ENCODE peak calls at places on chromosome 7, in four cellular contexts. X is SK-N-SH, H is HCT116, V is K562. S is an unnamed sample.

GRCh38 chr7:30327813-30328212 is 43.4 kb downstream of the ZNRF2 start:
- DNase-seq in H (no peak), V (no peak), X (no peak), S (no peak)

GRCh38 chr7:27192546-27193334 is 7.2 kb downstream of the HOXA13 start:
- DNase-seq in V (no peak), H (no peak), X (peak), S (no peak)

GRCh38 chr7:2371329-2371728 is 16.7 kb downstream of the EIF3B start:
- DNase-seq in H (no peak), X (no peak), V (no peak), S (no peak)

GRCh38 chr7:148699024-148699771 is 495 bp downstream of the CUL1 start:
- DNase-seq in V (peak), H (no peak), X (peak), S (peak)

GRCh38 chr7:116441534-116441933 is 58.0 kb upstream of the CAV2 start:
- DNase-seq in X (no peak), V (no peak), H (no peak), S (no peak)

GRCh38 chr7:81186691-81187090 is 267.8 kb upstream of the SEMA3C start:
- DNase-seq in H (no peak), X (no peak), V (no peak), S (no peak)

GRCh38 chr7:117766915-117767314 is 106.3 kb downstream of the CTTNBP2 start:
- DNase-seq in X (no peak), H (no peak), V (no peak), S (no peak)

GRCh38 chr7:33310546-33310945 is 181.2 kb downstream of the BBS9 start:
- DNase-seq in H (no peak), X (no peak), V (no peak), S (peak)

GRCh38 chr7:80634505-80634904 is 3.9 kb upstream of the CD36 start:
- DNase-seq in X (no peak), V (no peak), H (no peak), S (no peak)

GRCh38 chr7:2870471-2870941 is 26.4 kb upstream of the GNA12 start:
- DNase-seq in H (peak), V (no peak), X (peak), S (peak)

GRCh38 chr7:105250239-105250638 is 138.5 kb downstream of the SRPK2 start:
- DNase-seq in X (no peak), V (no peak), H (no peak), S (no peak)

GRCh38 chr7:144670251-144670650 is 165.6 kb downstream of the TPK1 start:
- DNase-seq in X (no peak), V (no peak), H (peak), S (peak)

GRCh38 chr7:90530263-90530662 is 60.8 kb downstream of the PTTG1IP2 start:
- DNase-seq in V (no peak), H (no peak), X (no peak), S (no peak)

GRCh38 chr7:116772423-116772852 is 89.9 kb upstream of the CAPZA2 start:
- DNase-seq in H (peak), X (no peak), V (no peak), S (no peak)

GRCh38 chr7:16524332-16524731 is 2.3 kb upstream of the LRRC72 start:
- DNase-seq in X (no peak), V (no peak), H (no peak), S (no peak)

GRCh38 chr7:100573691-100574361 is at the start of gene SAP25:
- DNase-seq in V (no peak), H (no peak), X (peak), S (no peak)

GRCh38 chr7:132446265-132446664 is 130.0 kb downstream of the PLXNA4 start:
- DNase-seq in X (no peak), H (no peak), V (no peak), S (no peak)

GRCh38 chr7:131909151-131909768 is 352.8 kb upstream of the PODXL start:
- DNase-seq in V (no peak), H (no peak), X (peak), S (no peak)

GRCh38 chr7:108335264-108335918 is 120.8 kb downstream of the NRCAM start:
- DNase-seq in H (no peak), V (no peak), X (peak), S (no peak)

GRCh38 chr7:41010418-41010817 is 692.5 kb downstream of the INHBA start:
- DNase-seq in H (no peak), V (no peak), X (no peak), S (peak)

GRCh38 chr7:32163141-32163806 is 93.1 kb upstream of the PDE1C start:
- DNase-seq in V (no peak), X (peak), H (no peak), S (no peak)

GRCh38 chr7:63899691-63900393 is 98.8 kb upstream of the ZNF722 start:
- DNase-seq in V (peak), H (no peak), X (peak), S (peak)

GRCh38 chr7:150451097-150451793 is 815 bp downstream of the GIMAP8 start:
- DNase-seq in H (no peak), V (no peak), X (no peak), S (no peak)

GRCh38 chr7:111958889-111959288 is 247.3 kb downstream of the DOCK4 start:
- DNase-seq in X (peak), V (no peak), H (no peak), S (no peak)
- TF ChIP-seq JUND in X (no peak), V (no peak), H (no peak), S (no peak)

DNA sequence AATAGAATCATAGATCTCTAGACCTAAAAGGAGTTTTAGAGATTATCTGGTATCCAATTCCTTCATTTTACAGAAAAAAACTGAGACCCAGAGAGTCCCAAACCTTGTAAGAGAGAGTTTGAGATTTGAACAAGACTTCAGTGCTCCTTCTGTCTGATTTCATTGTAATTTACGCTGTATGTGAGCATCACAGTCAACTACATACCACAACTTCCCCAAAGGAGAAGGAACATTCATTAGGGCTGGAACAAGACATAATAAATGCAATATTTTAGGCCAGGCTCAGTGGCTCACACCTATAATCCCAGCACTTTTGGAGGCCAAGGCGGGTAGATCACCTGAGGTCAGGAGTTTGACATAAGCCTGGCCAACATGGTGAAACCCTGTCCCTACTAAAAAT is 17.3 kb upstream of the PRKAR2B start:
- DNase-seq in H (no peak), X (no peak), V (no peak), S (no peak)
- TF ChIP-seq JUND in H (no peak), X (no peak), V (no peak), S (no peak)

DNA sequence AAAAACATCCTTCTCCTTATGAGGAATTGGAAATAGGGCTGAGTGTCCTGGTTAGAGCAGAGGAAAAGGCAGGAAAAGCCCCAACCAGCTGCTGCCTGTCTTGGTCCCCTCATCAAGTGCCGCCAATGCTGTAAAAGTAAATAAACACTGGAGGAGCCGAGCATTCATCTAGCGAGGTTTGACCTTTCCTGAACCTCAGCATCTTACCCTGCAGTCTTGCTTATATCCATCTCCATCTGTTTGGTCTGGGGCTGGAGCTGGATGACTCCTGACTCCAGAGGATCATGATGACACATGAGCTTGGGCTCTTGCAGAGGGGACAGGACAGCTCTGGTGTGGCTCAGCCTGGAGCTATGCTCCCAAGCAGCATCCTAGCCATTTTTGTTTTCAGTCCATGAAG is 501.1 kb downstream of the TNS3 start:
- DNase-seq in H (no peak), X (no peak), V (no peak), S (no peak)
- TF ChIP-seq JUND in H (no peak), X (no peak), V (no peak), S (no peak)

GRCh38 chr7:39272111-39272510 is 294.1 kb upstream of the YAE1 start:
- DNase-seq in V (no peak), H (no peak), X (no peak), S (no peak)

GRCh38 chr7:39272676-39273075 is 293.5 kb upstream of the YAE1 start:
- DNase-seq in V (no peak), X (no peak), H (no peak), S (no peak)

GRCh38 chr7:39270018-39270417 is 292.3 kb downstream of the POU6F2 start:
- DNase-seq in H (no peak), X (no peak), V (no peak), S (no peak)

GRCh38 chr7:39269034-39269433 is 291.3 kb downstream of the POU6F2 start:
- DNase-seq in X (no peak), H (no peak), V (no peak), S (no peak)

DNA sequence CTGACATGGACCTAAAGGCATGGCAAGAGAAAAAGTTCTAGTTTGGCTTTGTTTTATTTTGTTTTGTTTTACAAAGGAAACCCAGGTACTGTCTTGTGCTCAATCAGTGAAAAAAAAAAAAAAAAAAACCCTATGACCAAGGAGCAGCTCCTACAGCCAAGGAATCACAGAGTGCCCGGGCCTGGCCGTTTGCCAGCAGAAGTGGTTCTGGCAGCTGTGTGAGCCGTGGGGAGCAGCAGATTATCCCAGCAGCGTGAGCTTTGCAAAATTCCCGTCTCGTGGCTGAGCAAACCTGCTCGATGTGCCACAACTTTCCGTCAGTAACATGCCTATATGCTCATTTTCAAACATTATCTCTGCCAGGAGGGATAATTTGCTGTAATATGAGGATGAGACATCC is 293.7 kb downstream of the POU6F2 start:
- DNase-seq in V (no peak), X (peak), H (no peak), S (peak)
- TF ChIP-seq JUND in V (no peak), X (no peak), H (no peak), S (no peak)

DNA sequence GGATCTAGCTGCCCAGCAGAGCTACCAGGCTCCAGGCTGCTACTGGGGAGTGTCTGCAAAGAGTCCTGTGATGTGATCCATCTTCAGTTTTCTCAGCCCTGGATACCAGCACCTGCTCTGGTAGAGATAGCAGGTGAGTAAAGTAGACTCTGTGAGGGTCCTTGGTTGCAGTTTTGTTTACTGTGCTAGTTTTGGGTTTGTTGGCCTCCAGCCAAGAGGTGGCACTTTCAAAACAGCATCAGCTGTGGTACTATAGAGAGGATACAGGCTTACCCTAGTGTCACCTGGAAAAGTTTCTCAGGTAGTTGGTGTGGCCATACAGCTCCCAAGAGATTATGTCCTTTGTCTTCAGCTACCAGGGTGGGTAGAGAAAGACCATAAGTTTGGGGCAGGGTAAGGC is 56.3 kb downstream of the MTERF1 start:
- DNase-seq in H (no peak), V (no peak), X (no peak), S (no peak)
- TF ChIP-seq JUND in H (no peak), V (no peak), X (no peak), S (no peak)

GRCh38 chr7:130281227-130281626 is 11.7 kb upstream of the CPA4 start:
- DNase-seq in X (no peak), V (no peak), H (no peak), S (no peak)
- TF ChIP-seq JUND in X (no peak), V (no peak), H (no peak), S (no peak)